ENCODE peak calls at places on chromosomes 7 and 10, in four cellular contexts. G is K562, J is H1, K is HepG2. H is an unnamed sample. For H3K4me1, the result is how much of the 10 kb centered on the place peaks cover.

GRCh38 chr10:76337641-76338040 is 906.2 kb downstream of the LRMDA start:
- DNase-seq in K (no peak), J (no peak), G (no peak), H (no peak)

GRCh38 chr7:50633414-50633710 is 68.2 kb upstream of the DDC start:
- DNase-seq in K (no peak), J (no peak), G (no peak), H (no peak)

GRCh38 chr7:157589680-157590079 is 252.9 kb downstream of the DNAJB6 start:
- DNase-seq in K (no peak), G (no peak), J (no peak), H (no peak)

GRCh38 chr10:74955796-74956195 is 129.4 kb downstream of the KAT6B start:
- DNase-seq in K (no peak), J (no peak), G (no peak), H (no peak)

GRCh38 chr10:8279598-8279997 is 225.1 kb downstream of the GATA3 start:
- DNase-seq in J (no peak), K (peak), G (no peak), H (no peak)

GRCh38 chr7:91151916-91152315 is 112.3 kb upstream of the FZD1 start:
- DNase-seq in G (no peak), J (no peak), K (no peak), H (no peak)

GRCh38 chr10:78977761-78978305 is 90.9 kb upstream of the ZMIZ1 start:
- DNase-seq in G (no peak), J (no peak), K (peak), H (no peak)

GRCh38 chr10:71692598-71693307 is 26.8 kb downstream of the C10orf105 start:
- DNase-seq in J (no peak), K (no peak), G (no peak), H (no peak)

GRCh38 chr10:73577788-73578187 is 13.4 kb downstream of the USP54 start:
- DNase-seq in J (no peak), K (no peak), G (no peak), H (no peak)

GRCh38 chr10:93436577-93436976 is 45.6 kb downstream of the MYOF start:
- DNase-seq in K (no peak), G (no peak), J (no peak), H (no peak)
- TF ChIP-seq ZNF274 in K (no peak), G (no peak), J (no peak), H (no peak)

GRCh38 chr10:31912289-31912688 is 16.3 kb downstream of the ARHGAP12 start:
- DNase-seq in K (no peak), G (no peak), J (no peak), H (no peak)

GRCh38 chr10:31908157-31908556 is 20.5 kb downstream of the ARHGAP12 start:
- DNase-seq in G (no peak), K (no peak), J (no peak), H (no peak)

GRCh38 chr10:31914370-31914769 is 14.3 kb downstream of the ARHGAP12 start:
- DNase-seq in J (no peak), K (no peak), G (no peak), H (no peak)

GRCh38 chr10:31910016-31910415 is 18.6 kb downstream of the ARHGAP12 start:
- DNase-seq in K (no peak), G (no peak), J (no peak), H (no peak)

DNA sequence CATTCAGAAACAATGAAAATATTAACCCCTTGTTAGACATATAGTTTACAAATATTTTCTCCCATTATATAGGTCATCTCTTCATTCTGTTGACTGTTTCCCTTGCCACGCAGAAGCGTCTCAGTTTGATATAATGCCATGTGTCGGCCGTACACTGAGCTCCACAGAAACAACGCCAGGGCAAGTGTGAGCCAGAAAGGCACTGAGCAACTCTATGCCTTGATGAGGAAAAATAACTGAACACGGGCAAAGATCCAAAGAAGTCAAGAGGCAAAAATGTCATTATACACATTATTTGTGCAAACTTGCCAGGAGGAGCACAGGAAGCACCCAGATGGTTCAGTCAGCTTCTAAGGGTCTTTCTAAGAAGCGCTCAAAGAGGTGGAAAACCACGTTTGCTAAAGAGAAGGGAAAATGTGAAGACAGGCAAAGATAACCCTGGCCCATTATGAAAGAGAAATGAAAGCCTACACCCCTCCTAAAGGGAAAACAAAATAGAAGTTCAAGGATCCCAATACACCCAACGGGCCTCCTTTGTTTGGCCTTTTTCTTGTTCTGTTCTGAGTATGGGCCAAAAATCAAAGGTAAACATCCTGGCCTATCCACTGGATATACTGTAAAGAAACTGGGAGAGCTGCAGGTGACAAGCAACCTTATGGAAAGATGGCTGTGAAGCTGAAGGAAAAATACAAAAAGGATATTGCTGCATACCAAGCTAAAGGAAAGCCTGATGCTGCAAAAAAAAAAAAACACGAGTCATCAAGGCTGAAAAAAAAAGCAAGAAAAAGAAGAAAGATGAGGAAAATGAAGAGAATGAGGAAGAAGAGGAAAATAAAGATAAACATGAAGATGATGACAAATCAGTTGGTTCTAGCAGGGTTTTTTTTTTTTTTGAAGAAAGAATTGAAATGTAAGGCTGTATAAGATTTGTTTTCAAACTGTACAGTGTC is 15.5 kb downstream of the ARHGAP12 start:
- DNase-seq in J (no peak), K (peak), G (no peak), H (no peak)
- H3K4me1 ChIP-seq in J (under half), K (under half), G (under half), H (under half)

GRCh38 chr10:125079091-125079600 is 81.2 kb downstream of the CTBP2 start:
- DNase-seq in G (no peak), K (no peak), J (no peak), H (no peak)
- H3K9ac ChIP-seq in G (no peak), K (no peak), J (no peak), H (no peak)

GRCh38 chr10:116888380-116889055 is 39.2 kb downstream of the ENO4 start:
- DNase-seq in K (peak), G (no peak), J (no peak), H (peak)

GRCh38 chr10:116892873-116893685 is 43.8 kb downstream of the ENO4 start:
- DNase-seq in K (no peak), G (no peak), J (no peak), H (no peak)

GRCh38 chr10:116889066-116889465 is 39.8 kb downstream of the ENO4 start:
- DNase-seq in G (no peak), K (no peak), J (no peak), H (no peak)

GRCh38 chr10:116893686-116894037 is 44.4 kb downstream of the ENO4 start:
- DNase-seq in G (no peak), K (no peak), J (no peak), H (no peak)

GRCh38 chr10:116891208-116891607 is 41.9 kb downstream of the ENO4 start:
- DNase-seq in K (no peak), J (no peak), G (no peak), H (no peak)
- TF ChIP-seq ZNF274 in K (no peak), J (no peak), G (no peak), H (no peak)

GRCh38 chr7:92826258-92827004 is 9.9 kb downstream of the CDK6 start:
- DNase-seq in J (no peak), G (no peak), K (no peak), H (no peak)
- H3K4me1 ChIP-seq in J (under half), G (under half), K (half or more), H (under half)

DNA sequence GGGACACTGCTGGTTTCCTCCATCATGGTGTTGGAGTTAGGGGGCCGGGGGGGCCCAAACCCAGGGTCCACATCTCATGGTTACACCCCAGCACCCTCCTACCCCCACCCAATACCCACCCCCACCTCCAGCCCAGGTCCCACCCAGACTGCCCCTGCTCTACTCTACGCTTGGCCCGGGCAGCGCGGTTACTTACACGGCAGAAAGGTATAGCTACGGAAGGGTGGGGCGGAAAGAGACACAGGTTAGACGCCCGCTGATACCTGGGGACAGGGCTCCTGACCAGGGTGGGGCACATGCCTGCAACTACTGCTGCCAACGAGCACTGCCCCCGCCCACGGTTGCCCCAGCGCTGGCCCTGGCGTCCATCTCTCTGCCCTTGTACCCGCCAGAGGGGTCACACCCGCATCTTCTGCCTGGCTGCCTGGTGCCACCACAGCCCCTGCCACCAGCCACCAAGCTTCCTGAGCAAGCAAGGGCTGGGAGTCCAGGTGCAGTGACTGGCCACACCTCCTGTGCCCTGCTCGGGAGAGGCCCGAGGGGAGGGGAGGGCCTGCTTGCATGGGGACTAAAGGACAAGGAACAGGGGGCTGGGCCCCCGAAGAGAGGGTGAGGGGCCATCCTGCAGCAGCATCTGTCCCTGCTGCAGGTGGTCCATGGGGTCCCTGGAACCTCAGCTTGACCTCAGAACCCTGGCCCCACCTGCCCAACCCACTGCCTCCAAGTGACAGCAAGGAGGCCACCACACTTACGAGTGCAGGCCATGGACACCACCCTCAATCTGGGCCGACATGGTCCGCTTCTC is 16.1 kb downstream of the IMPDH1 start:
- DNase-seq in J (no peak), K (no peak), G (peak), H (no peak)
- H3K9ac ChIP-seq in J (no peak), K (no peak), G (no peak), H (no peak)

H was measured in NT2/D1.